ENCODE peak calls at places on chromosome 1, in five cellular contexts. N, G, E, F and J are unnamed samples.

GRCh38 chr1:41404308-41404755 is 43.1 kb downstream of the FOXO6 start:
- DNase-seq in N (no peak), G (no peak), E (peak), F (no peak), J (peak)

GRCh38 chr1:154730986-154731489 is 123.1 kb upstream of the ADAR start:
- DNase-seq in F (no peak), G (no peak), E (no peak), N (no peak), J (peak)

GRCh38 chr1:105678334-105678733 is 1378.1 kb upstream of the PRMT6 start:
- DNase-seq in N (no peak), F (no peak), E (no peak), G (no peak), J (no peak)

GRCh38 chr1:226061793-226062557 is 541 bp upstream of the H3-3A start:
- DNase-seq in G (peak), E (no peak), N (peak), F (peak), J (peak)

GRCh38 chr1:15803380-15803779 is 4.1 kb downstream of the UQCRHL start:
- DNase-seq in F (no peak), G (peak), E (no peak), N (peak), J (peak)

GRCh38 chr1:203652718-203653461 is 26.3 kb downstream of the ATP2B4 start:
- DNase-seq in G (no peak), E (peak), F (no peak), N (no peak), J (peak)

GRCh38 chr1:203622486-203622885 is 4.1 kb upstream of the ATP2B4 start:
- DNase-seq in N (no peak), F (no peak), E (no peak), G (no peak), J (no peak)

GRCh38 chr1:42146916-42147320 is 6.3 kb upstream of the GUCA2B start:
- DNase-seq in G (peak), N (peak), E (peak), F (peak), J (peak)

GRCh38 chr1:221816899-221817298 is 75.0 kb upstream of the DUSP10 start:
- DNase-seq in E (no peak), N (no peak), F (no peak), G (no peak), J (no peak)

GRCh38 chr1:182599339-182599738 is 4.8 kb downstream of the RGS16 start:
- DNase-seq in E (peak), F (no peak), N (no peak), G (peak), J (no peak)

GRCh38 chr1:183180634-183181056 is 5.4 kb upstream of the LAMC2 start:
- DNase-seq in G (no peak), F (no peak), E (no peak), N (peak), J (peak)